ENCODE peak calls at places on chromosomes 3 and 15, in seven cellular contexts. D, F, V, I, O, S and P are unnamed samples.

GRCh38 chr3:87167634-87168456 is 59.3 kb upstream of the CHMP2B start:
- DNase-seq in S (peak), I (no peak), D (peak), O (peak), F (peak), V (peak), P (no peak)

GRCh38 chr3:59555593-59556315 is 505.9 kb upstream of the CFAP20DC start:
- DNase-seq in I (no peak), O (no peak), V (no peak), S (peak), D (no peak), F (peak), P (no peak)

GRCh38 chr3:13040381-13041074 is 32.7 kb downstream of the IQSEC1 start:
- DNase-seq in O (no peak), F (no peak), D (no peak), S (no peak), V (no peak), I (peak), P (peak)

GRCh38 chr15:71237456-71238188 is 122.4 kb downstream of the THSD4 start:
- DNase-seq in S (peak), F (peak), D (no peak), I (no peak), V (no peak), O (peak), P (no peak)

GRCh38 chr15:36426696-36427095 is 152.7 kb upstream of the CDIN1 start:
- DNase-seq in S (peak), F (no peak), D (no peak), I (no peak), V (no peak), O (no peak), P (no peak)

GRCh38 chr15:51889486-51889885 is 60.0 kb downstream of the TMOD3 start:
- DNase-seq in D (no peak), V (no peak), O (no peak), S (no peak), F (no peak), I (no peak), P (no peak)

GRCh38 chr3:39166932-39167532 is 13.6 kb upstream of the CSRNP1 start:
- DNase-seq in F (no peak), S (peak), I (no peak), V (no peak), D (peak), O (no peak), P (no peak)

GRCh38 chr3:128462341-128462910 is 4.3 kb downstream of the DNAJB8 start:
- DNase-seq in S (no peak), O (no peak), I (no peak), V (no peak), D (no peak), F (no peak), P (no peak)

GRCh38 chr15:74426404-74427281 is 7.1 kb downstream of the SEMA7A start:
- DNase-seq in S (no peak), I (no peak), V (no peak), O (no peak), F (no peak), D (peak), P (no peak)

GRCh38 chr3:150737874-150738679 is 24.9 kb downstream of the SIAH2 start:
- DNase-seq in D (no peak), V (peak), S (peak), O (no peak), F (no peak), I (no peak), P (no peak)

GRCh38 chr15:81049835-81050234 is 49.1 kb downstream of the TLNRD1 start:
- DNase-seq in F (peak), O (no peak), D (peak), S (no peak), V (peak), I (no peak), P (no peak)

GRCh38 chr3:25678581-25678980 is 13.9 kb upstream of the TOP2B start:
- DNase-seq in F (no peak), V (no peak), D (peak), S (peak), I (no peak), O (no peak), P (no peak)

GRCh38 chr3:152197451-152197850 is 71.3 kb upstream of the MBNL1 start:
- DNase-seq in S (peak), V (no peak), O (no peak), I (no peak), D (no peak), F (no peak), P (no peak)

GRCh38 chr3:133958071-133958806 is 62.6 kb upstream of the RAB6B start:
- DNase-seq in V (peak), I (no peak), O (no peak), D (no peak), S (no peak), F (no peak), P (no peak)